ENCODE peak calls at places on chromosomes 7 and 10, in seven cellular contexts. W is upper lobe of right lung, I is left ventricle myocardium inferior, X is kidney, J is fibroblast of mammary gland, Y is tibial artery, T is A549. L is an unnamed sample.

GRCh38 chr7:156607332-156608175 is 33.0 kb upstream of the RNF32 start:
- DNase-seq in W (no peak), I (no peak), X (peak; percentile 78), J (no peak), Y (no peak), T (no peak), L (no peak)

GRCh38 chr10:113907166-113907565 is 52.7 kb downstream of the NHLRC2 start:
- DNase-seq in W (no peak), I (no peak), X (no peak), J (peak; percentile 60), Y (no peak), T (no peak), L (no peak)

GRCh38 chr10:130804281-130804680 is 507.2 kb downstream of the TCERG1L start:
- DNase-seq in W (peak; percentile 17), I (no peak), X (peak; percentile 8), J (no peak), Y (no peak), T (no peak), L (no peak)

GRCh38 chr10:129799942-129800341 is 164.1 kb downstream of the EBF3 start:
- DNase-seq in W (no peak), I (no peak), X (no peak), J (no peak), Y (no peak), T (no peak), L (no peak)

GRCh38 chr7:155009570-155010157 is 6.7 kb upstream of the PAXIP1 start:
- DNase-seq in W (no peak), I (no peak), X (no peak), J (peak; percentile 5), Y (no peak), T (peak; percentile 19), L (peak; percentile 47)

GRCh38 chr10:121172406-121172805 is 321.2 kb downstream of the WDR11 start:
- DNase-seq in W (no peak), I (no peak), X (no peak), J (no peak), Y (no peak), T (no peak), L (no peak)

GRCh38 chr10:114138581-114138980 is 35.4 kb downstream of the CCDC186 start:
- DNase-seq in W (no peak), I (no peak), X (no peak), J (no peak), Y (no peak), T (no peak), L (no peak)

GRCh38 chr7:155371884-155372781 is 74.5 kb downstream of the INSIG1 start:
- DNase-seq in W (peak; percentile 70), I (no peak), X (peak; percentile 63), J (no peak), Y (no peak), T (peak; percentile 51), L (peak; percentile 32)

GRCh38 chr10:92239600-92240288 is 51.1 kb downstream of the CPEB3 start:
- DNase-seq in W (peak; percentile 77), I (peak; percentile 46), X (peak; percentile 83), J (no peak), Y (peak; percentile 70), T (peak; percentile 25), L (peak; percentile 49)

GRCh38 chr10:107417446-107417845 is 252.9 kb upstream of the SORCS1 start:
- DNase-seq in W (no peak), I (no peak), X (no peak), J (peak; percentile 25), Y (no peak), T (no peak), L (no peak)

GRCh38 chr7:123771846-123772245 is 23.0 kb upstream of the WASL start:
- DNase-seq in W (no peak), I (no peak), X (no peak), J (no peak), Y (no peak), T (no peak), L (no peak)

GRCh38 chr10:132298038-132298935 is 9.5 kb downstream of the STK32C start:
- DNase-seq in W (peak; percentile 52), I (no peak), X (peak; percentile 60), J (no peak), Y (peak; percentile 51), T (no peak), L (no peak)

GRCh38 chr7:14233026-14233897 is 243.8 kb upstream of the ETV1 start:
- DNase-seq in W (no peak), I (no peak), X (no peak), J (peak; percentile 40), Y (no peak), T (no peak), L (no peak)

GRCh38 chr7:134920026-134920758 is 66.1 kb upstream of the AGBL3 start:
- DNase-seq in W (no peak), I (no peak), X (no peak), J (peak; percentile 92), Y (no peak), T (peak; percentile 38), L (peak; percentile 61)

GRCh38 chr7:157399086-157399687 is 62.4 kb downstream of the DNAJB6 start:
- DNase-seq in W (no peak), I (no peak), X (peak; percentile 63), J (no peak), Y (peak; percentile 62), T (no peak), L (no peak)

GRCh38 chr7:47404005-47404404 is 177.9 kb downstream of the TNS3 start:
- DNase-seq in W (peak; percentile 13), I (no peak), X (no peak), J (peak; percentile 77), Y (no peak), T (no peak), L (no peak)

GRCh38 chr7:158325530-158326381 is 261.9 kb downstream of the PTPRN2 start:
- DNase-seq in W (no peak), I (no peak), X (no peak), J (no peak), Y (no peak), T (no peak), L (no peak)

GRCh38 chr7:41965951-41966505 is 263.1 kb upstream of the INHBA start:
- DNase-seq in W (no peak), I (no peak), X (no peak), J (no peak), Y (no peak), T (no peak), L (no peak)

GRCh38 chr7:71313562-71313961 is 181.6 kb downstream of the GALNT17 start:
- DNase-seq in W (no peak), I (no peak), X (no peak), J (no peak), Y (no peak), T (no peak), L (no peak)

GRCh38 chr7:43570688-43571365 is 12.1 kb upstream of the STK17A start:
- DNase-seq in W (no peak), I (no peak), X (no peak), J (peak; percentile 57), Y (no peak), T (no peak), L (peak; percentile 80)

GRCh38 chr10:100038561-100039071 is 28.9 kb upstream of the DNMBP start:
- DNase-seq in W (no peak), I (no peak), X (no peak), J (peak; percentile 37), Y (no peak), T (no peak), L (peak; percentile 66)

GRCh38 chr10:119726291-119727261 is 726 bp downstream of the INPP5F start:
- DNase-seq in W (no peak), I (peak; percentile 54), X (no peak), J (no peak), Y (no peak), T (no peak), L (no peak)

GRCh38 chr10:118621304-118621942 is 26.0 kb upstream of the PRLHR start:
- DNase-seq in W (no peak), I (no peak), X (no peak), J (no peak), Y (no peak), T (no peak), L (no peak)

GRCh38 chr10:126013489-126014281 is 117.3 kb downstream of the FANK1 start:
- DNase-seq in W (no peak), I (no peak), X (peak; percentile 41), J (peak; percentile 92), Y (no peak), T (peak; percentile 51), L (peak; percentile 18)
- TF ChIP-seq CTCF in W (no peak), I (no peak), X (no peak), J (no peak), Y (no peak), T (peak; percentile 19), L (peak; percentile 2)

DNA sequence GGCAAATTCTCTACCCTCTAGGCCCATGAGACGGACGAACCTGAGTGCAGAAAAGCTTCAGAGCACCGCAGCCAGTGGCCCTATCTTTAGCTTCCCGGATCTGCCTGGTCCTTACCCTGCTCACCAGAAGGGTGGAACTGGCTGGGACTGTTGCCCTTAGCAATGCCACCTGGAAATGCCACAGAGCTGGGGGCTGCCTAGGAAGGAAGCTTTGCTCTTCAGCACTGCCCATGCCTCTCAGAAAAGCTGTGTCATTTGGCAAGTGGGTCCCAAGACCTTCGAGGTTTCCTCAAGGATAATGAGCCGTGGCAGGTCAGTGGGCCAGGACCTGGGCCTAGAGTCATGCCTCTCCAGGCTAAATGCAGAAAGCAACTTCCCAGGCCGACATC is 2.2 kb upstream of the HOXA10 start:
- DNase-seq in W (no peak), I (peak; percentile 3), X (peak; percentile 37), J (no peak), Y (peak; percentile 65), T (no peak), L (no peak)
- H3K4me3 ChIP-seq in W (no peak overlapping the region), I (no peak overlapping the region), X (peak overlapping the region; percentile 67), J (no peak overlapping the region), Y (peak overlapping the region; percentile 68), T (no peak overlapping the region), L (no peak overlapping the region)

DNA sequence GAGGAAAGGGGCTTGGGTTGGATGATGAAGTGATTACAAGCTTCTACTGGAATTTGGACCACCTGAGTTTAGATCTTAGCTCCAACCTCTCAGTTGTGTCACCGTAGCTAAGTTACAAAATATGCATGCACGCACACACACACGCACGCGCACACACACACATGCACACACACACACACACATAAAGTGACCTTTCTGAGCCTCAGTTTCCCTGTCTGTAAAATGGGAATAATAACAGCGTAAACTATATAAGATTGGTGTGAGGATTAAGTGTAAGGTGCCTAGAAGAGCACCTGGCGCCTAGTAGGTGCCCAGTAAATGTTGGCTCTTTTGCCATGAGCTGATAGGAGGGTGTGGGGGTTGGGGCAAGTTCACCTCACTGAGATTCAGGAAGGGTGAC is 12.6 kb upstream of the AQP1 start:
- DNase-seq in W (no peak), I (no peak), X (no peak), J (no peak), Y (no peak), T (no peak), L (no peak)
- TF ChIP-seq CTCF in W (no peak), I (no peak), X (no peak), J (no peak), Y (no peak), T (no peak), L (no peak)

GRCh38 chr10:69758310-69758728 is 43.4 kb upstream of the COL13A1 start:
- DNase-seq in W (no peak), I (no peak), X (no peak), J (no peak), Y (no peak), T (no peak), L (peak; percentile 14)

GRCh38 chr10:69760086-69760485 is 41.6 kb upstream of the COL13A1 start:
- DNase-seq in W (no peak), I (no peak), X (no peak), J (no peak), Y (no peak), T (no peak), L (no peak)

GRCh38 chr10:69757553-69758309 is 44.0 kb upstream of the COL13A1 start:
- DNase-seq in W (no peak), I (peak; percentile 46), X (peak; percentile 88), J (peak; percentile 48), Y (peak; percentile 88), T (no peak), L (no peak)

GRCh38 chr10:69759641-69760040 is 42.1 kb upstream of the COL13A1 start:
- DNase-seq in W (no peak), I (no peak), X (no peak), J (no peak), Y (no peak), T (no peak), L (no peak)

GRCh38 chr10:69761320-69761719 is 40.4 kb upstream of the COL13A1 start:
- DNase-seq in W (no peak), I (no peak), X (no peak), J (no peak), Y (no peak), T (no peak), L (no peak)
- H3K4me3 ChIP-seq in W (no peak overlapping the region), I (no peak overlapping the region), X (no peak overlapping the region), J (no peak overlapping the region), Y (no peak overlapping the region), T (no peak overlapping the region), L (no peak overlapping the region)

L was measured in GM12865.